ENCODE peak calls at places on chromosomes 2 and 18, in seven cellular contexts. F, J, G, X, A, H and W are unnamed samples.

GRCh38 chr18:62715829-62716678 is 713 bp downstream of the PHLPP1 start:
- DNase-seq in H (peak; percentile 29), J (peak; percentile 62), A (peak; percentile 39), F (peak; percentile 66), X (peak; percentile 83), G (peak; percentile 45), W (no peak)

GRCh38 chr2:185433824-185434223 is 304.8 kb upstream of the FSIP2 start:
- DNase-seq in F (no peak), H (no peak), X (no peak), J (no peak), G (no peak), A (no peak), W (no peak)

GRCh38 chr18:8124232-8125146 is 484.7 kb upstream of the RAB12 start:
- DNase-seq in H (no peak), X (no peak), J (no peak), A (no peak), F (no peak), G (no peak), W (no peak)

GRCh38 chr2:177666408-177666807 is 273.8 kb downstream of the AGPS start:
- DNase-seq in X (no peak), H (no peak), J (no peak), F (no peak), A (no peak), G (peak; percentile 43), W (no peak)

GRCh38 chr2:86482034-86482433 is 40.9 kb downstream of the KDM3A start:
- DNase-seq in G (no peak), A (no peak), H (no peak), F (no peak), X (no peak), J (no peak), W (no peak)

GRCh38 chr2:115169814-115170213 is 727.4 kb downstream of the DPP10 start:
- DNase-seq in F (no peak), X (no peak), A (no peak), J (no peak), H (no peak), G (no peak), W (no peak)

GRCh38 chr2:57396364-57397098 is 650.1 kb upstream of the VRK2 start:
- DNase-seq in F (no peak), A (no peak), X (no peak), H (no peak), G (no peak), J (no peak), W (no peak)

GRCh38 chr18:7272268-7273049 is 41.6 kb downstream of the LRRC30 start:
- DNase-seq in X (peak; percentile 53), G (peak; percentile 43), H (peak; percentile 56), F (no peak), J (peak; percentile 79), A (peak; percentile 71), W (peak; percentile 31)

GRCh38 chr2:96084006-96084857 is 32.1 kb downstream of the ADRA2B start:
- DNase-seq in F (no peak), A (no peak), H (no peak), X (peak; percentile 32), G (no peak), J (no peak), W (peak; percentile 2)

GRCh38 chr18:21760321-21760720 is 19.7 kb downstream of the MIB1 start:
- DNase-seq in J (no peak), X (no peak), H (no peak), F (no peak), A (no peak), G (no peak), W (no peak)

DNA sequence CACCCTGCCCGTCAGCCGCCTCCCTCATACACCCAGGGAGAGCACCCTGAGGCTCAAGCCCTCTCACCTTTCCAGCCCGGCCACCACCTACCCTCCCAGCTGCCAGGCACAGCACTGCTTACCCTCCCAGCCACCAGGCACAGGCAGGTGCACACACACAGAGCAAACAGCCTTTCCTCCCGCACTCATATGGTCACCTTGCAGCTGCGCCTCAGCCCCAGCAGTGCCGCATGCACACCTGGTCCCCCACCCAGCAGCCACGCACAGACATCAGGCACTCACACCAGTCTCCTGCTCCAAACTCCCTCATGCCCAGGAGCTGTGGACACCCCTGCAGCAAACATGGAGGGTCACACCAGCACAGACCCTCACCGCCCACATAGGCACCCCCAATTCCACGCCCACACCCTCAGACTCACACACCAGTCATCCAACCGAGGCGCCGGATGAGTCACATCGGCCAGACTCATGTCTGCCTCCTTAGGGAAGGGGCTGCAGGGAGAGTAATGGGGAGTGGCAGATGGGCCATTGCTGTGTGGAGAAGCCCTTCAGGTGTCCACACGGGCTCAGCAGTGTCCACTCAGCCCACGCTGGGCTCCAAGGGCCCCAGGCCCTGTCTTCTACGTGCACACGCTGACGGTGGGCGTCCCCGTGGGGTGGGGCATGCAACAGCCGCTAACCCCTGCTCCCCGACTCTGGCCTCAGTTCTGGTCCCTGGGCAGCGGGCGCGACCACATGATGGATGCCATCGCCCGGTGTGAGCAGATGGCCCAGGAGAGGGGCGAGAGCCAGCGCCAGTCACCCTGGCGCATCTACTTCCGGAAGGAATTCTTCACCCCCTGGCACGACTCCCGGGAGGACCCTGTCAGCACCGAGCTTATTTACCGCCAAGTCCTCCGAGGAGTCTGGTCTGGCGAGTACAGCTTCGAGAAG is 22.3 kb upstream of the GPR17 start:
- DNase-seq in A (no peak), F (no peak), J (no peak), G (no peak), X (peak; percentile 41), H (no peak), W (peak; percentile 7)
- H3K4me1 ChIP-seq in A (no peaks in the 10 kb centered on the region), F (no peaks in the 10 kb centered on the region), J (no peaks in the 10 kb centered on the region), G (peaks cover 20% of the 10 kb centered on the region), X (peaks cover 12% of the 10 kb centered on the region), H (no peaks in the 10 kb centered on the region), W (no peaks in the 10 kb centered on the region)

GRCh38 chr2:46313063-46313462 is 15.9 kb downstream of the EPAS1 start:
- DNase-seq in X (no peak), J (no peak), H (no peak), G (no peak), F (no peak), A (no peak), W (no peak)

GRCh38 chr2:46317092-46317486 is 19.9 kb downstream of the EPAS1 start:
- DNase-seq in J (no peak), A (no peak), F (no peak), H (no peak), X (no peak), G (no peak), W (no peak)

GRCh38 chr2:46315103-46315890 is 18.1 kb downstream of the EPAS1 start:
- DNase-seq in H (peak; percentile 76), J (peak; percentile 97), F (no peak), G (peak; percentile 92), A (peak; percentile 93), X (peak; percentile 91), W (peak; percentile 79)

GRCh38 chr2:46311651-46312223 is 14.5 kb downstream of the EPAS1 start:
- DNase-seq in A (no peak), G (no peak), J (no peak), X (no peak), F (no peak), H (no peak), W (no peak)

DNA sequence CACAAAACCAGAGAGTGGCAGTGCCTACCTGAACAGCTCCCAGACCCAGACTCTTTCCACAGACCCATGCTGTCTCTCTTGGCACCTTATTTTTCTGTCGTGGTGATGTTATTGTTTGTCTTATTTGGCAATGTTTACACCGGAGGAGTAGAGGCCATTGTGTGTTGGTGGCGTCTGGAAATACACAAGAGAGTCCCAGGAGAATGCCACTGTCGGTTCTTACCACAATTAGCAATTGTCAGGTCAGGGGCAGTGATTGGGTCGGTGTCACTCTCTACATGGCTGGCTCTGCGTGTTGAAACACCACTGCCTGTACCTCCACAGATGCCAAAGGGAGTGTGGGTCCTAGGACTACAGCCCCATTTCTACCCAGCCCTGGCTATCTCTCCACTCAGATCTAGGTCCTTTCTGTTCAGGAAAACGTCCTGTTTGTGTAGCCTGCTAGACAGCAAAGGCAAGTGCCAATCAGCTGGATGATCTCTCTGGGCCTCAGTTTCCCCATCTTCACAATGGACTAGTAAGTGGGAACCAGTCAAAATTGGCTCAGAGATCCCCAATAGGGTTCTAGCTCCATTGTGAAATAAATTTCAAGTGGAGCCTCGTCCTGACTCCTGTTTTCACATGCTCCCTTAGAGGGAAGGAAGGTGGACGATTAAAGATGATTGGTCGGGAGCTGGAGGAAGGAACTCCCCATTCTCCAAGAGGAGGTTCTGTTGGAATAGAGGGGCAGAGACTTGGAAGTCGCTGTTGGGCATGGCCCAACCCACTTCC is 17.0 kb downstream of the EPAS1 start:
- DNase-seq in X (no peak), J (no peak), F (no peak), A (no peak), G (no peak), H (no peak), W (no peak)
- H3K27ac ChIP-seq in X (no peak overlapping the region), J (peak overlapping the region; percentile 80), F (no peak overlapping the region), A (peak overlapping the region; percentile 86), G (peak overlapping the region; percentile 86), H (peak overlapping the region; percentile 65), W (peak overlapping the region; percentile 30)

GRCh38 chr2:216761809-216762208 is 66.5 kb upstream of the IGFBP5 start:
- DNase-seq in F (no peak), A (no peak), H (no peak), X (no peak), G (no peak), J (no peak), W (no peak)
- H3K4me1 ChIP-seq in F (no peaks in the 10 kb centered on the region), A (peaks cover 30% of the 10 kb centered on the region), H (peaks cover 10% of the 10 kb centered on the region), X (no peaks in the 10 kb centered on the region), G (peaks cover 7% of the 10 kb centered on the region), J (no peaks in the 10 kb centered on the region), W (no peaks in the 10 kb centered on the region)

DNA sequence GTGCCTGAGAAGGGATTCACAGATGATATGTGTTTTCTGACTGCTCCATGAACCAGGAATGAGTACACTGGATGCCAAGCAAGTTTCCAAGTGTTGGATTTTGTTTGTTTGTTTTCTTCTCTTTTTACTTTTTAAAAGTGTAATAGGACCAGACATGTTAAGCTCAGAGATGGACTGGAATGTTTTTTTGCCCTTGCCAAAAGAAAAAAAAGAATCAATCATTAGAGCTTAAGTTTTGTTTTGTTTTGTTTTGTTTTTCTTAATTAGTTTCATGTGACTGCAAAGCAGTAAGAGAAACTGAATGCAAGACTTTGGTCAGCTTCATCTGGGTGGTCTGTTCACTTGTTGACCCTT is 42.5 kb upstream of the SLC1A4 start:
- DNase-seq in G (no peak), X (no peak), F (no peak), J (no peak), H (no peak), A (no peak), W (no peak)
- H3K27ac ChIP-seq in G (no peak overlapping the region), X (peak overlapping the region; percentile 71), F (no peak overlapping the region), J (no peak overlapping the region), H (no peak overlapping the region), A (no peak overlapping the region), W (peak overlapping the region; percentile 38)

GRCh38 chr2:42035241-42035640 is 12.6 kb upstream of the PKDCC start:
- DNase-seq in J (no peak), X (no peak), G (no peak), A (no peak), F (no peak), H (no peak), W (no peak)
- H3K4me1 ChIP-seq in J (no peaks in the 10 kb centered on the region), X (no peaks in the 10 kb centered on the region), G (no peaks in the 10 kb centered on the region), A (no peaks in the 10 kb centered on the region), F (no peaks in the 10 kb centered on the region), H (no peaks in the 10 kb centered on the region), W (no peaks in the 10 kb centered on the region)

GRCh38 chr2:121243821-121244460 is 41.1 kb downstream of the TFCP2L1 start:
- DNase-seq in A (no peak), H (no peak), F (no peak), G (no peak), J (no peak), X (no peak), W (no peak)
- H3K27ac ChIP-seq in A (no peak overlapping the region), H (no peak overlapping the region), F (no peak overlapping the region), G (no peak overlapping the region), J (no peak overlapping the region), X (no peak overlapping the region), W (no peak overlapping the region)